ENCODE peak calls at places on chromosomes 13 and 19, in four cellular contexts. T is neural crest cell, R is tibial nerve, B is B cell. P is an unnamed sample.

GRCh38 chr13:29382021-29382420 is 213.5 kb downstream of the SLC7A1 start:
- DNase-seq in T (no peak), R (no peak), B (no peak), P (no peak)

GRCh38 chr19:8571006-8571411 is 6.2 kb downstream of the MYO1F start:
- DNase-seq in T (no peak), R (no peak), B (no peak), P (peak)

GRCh38 chr19:12936582-12936981 is 1.8 kb upstream of the CALR start:
- DNase-seq in T (no peak), R (no peak), B (no peak), P (no peak)

GRCh38 chr13:39417131-39417530 is 185.9 kb downstream of the LHFPL6 start:
- DNase-seq in T (peak), R (no peak), B (no peak), P (no peak)

GRCh38 chr19:3708207-3708931 is at the start of gene TJP3:
- DNase-seq in T (no peak), R (no peak), B (peak), P (no peak)

GRCh38 chr19:55550321-55550650 is 4.9 kb upstream of the SBK3 start:
- DNase-seq in T (no peak), R (no peak), B (no peak), P (no peak)

GRCh38 chr13:107883561-107884175 is 331.7 kb downstream of the LIG4 start:
- DNase-seq in T (no peak), R (no peak), B (no peak), P (no peak)

GRCh38 chr13:52916483-52916990 is 68.1 kb upstream of the PCDH8 start:
- DNase-seq in T (no peak), R (no peak), B (no peak), P (no peak)

GRCh38 chr13:113158946-113159345 is 498 bp downstream of the PROZ start:
- DNase-seq in T (no peak), R (no peak), B (no peak), P (no peak)

GRCh38 chr13:109297628-109298027 is 488.8 kb downstream of the IRS2 start:
- DNase-seq in T (no peak), R (no peak), B (no peak), P (no peak)

GRCh38 chr13:98510156-98510509 is 66.8 kb downstream of the STK24 start:
- DNase-seq in T (no peak), R (no peak), B (no peak), P (peak)

DNA sequence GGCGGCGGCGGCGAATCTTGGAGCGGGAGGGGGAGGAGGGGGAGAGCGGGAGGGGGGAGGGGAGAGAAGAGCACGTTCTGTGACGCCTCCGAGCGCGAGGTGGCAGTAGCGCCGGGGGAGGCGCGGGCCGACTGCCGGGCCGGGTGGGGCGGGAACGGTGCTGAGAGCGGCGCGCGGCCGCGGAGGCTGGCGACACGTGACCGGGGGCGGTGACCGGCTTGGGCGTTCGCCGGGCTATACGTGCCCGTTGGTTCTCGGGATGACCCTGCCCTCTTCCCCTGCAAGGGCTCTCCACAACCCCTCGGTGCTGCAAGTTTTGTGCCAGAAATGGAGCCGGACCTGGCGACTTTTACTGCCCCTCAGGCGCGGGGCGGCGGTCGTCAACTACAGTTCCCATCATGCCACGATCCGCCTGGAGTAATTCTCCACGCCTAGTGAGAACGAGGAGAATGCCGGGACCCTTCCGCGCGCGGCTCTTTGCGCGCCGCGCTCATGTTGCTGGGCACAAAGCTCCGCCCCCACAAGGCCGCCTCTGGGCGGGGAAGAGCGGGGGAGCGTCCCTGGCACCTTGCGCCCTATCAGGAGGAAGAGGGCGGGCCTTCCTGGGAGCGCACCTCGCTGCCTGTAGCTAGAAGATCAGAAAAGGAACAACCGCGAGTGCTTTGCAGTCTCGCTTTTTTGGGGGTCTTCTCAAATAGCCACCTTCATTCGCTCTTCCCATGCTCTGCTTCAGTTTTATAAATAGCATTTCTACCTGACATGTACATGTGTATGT is at the start of gene KPNA3:
- DNase-seq in T (peak), R (peak), B (peak), P (peak)
- TF ChIP-seq CTCF in T (no peak), R (peak), B (no peak), P (peak)

DNA sequence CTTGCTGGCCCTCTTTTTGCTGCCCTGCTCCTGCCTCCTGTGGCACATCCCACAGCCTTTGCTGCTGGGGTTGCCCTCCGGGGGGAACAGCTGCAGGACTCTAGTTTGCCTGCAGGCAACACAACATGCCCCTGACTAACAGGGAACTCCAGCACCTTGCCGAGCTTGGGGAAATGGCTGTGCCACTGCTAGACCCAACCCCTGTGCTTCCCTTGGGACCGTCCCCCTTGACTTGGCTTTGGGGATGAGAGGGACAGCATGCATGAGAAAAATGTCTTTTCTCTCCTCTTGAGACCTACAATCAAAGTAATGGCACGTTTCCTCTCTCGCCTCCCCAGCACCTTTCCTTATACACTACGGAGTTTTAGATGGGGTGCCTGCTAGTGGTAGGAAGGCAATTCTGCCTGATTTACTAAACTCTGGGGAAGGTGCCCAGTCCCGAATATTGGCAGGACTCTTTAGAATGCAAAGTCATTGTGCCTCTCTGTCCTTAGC is 12.4 kb upstream of the VWA8 start:
- DNase-seq in T (no peak), R (no peak), B (no peak), P (no peak)
- TF ChIP-seq CTCF in T (no peak), R (no peak), B (no peak), P (no peak)

DNA sequence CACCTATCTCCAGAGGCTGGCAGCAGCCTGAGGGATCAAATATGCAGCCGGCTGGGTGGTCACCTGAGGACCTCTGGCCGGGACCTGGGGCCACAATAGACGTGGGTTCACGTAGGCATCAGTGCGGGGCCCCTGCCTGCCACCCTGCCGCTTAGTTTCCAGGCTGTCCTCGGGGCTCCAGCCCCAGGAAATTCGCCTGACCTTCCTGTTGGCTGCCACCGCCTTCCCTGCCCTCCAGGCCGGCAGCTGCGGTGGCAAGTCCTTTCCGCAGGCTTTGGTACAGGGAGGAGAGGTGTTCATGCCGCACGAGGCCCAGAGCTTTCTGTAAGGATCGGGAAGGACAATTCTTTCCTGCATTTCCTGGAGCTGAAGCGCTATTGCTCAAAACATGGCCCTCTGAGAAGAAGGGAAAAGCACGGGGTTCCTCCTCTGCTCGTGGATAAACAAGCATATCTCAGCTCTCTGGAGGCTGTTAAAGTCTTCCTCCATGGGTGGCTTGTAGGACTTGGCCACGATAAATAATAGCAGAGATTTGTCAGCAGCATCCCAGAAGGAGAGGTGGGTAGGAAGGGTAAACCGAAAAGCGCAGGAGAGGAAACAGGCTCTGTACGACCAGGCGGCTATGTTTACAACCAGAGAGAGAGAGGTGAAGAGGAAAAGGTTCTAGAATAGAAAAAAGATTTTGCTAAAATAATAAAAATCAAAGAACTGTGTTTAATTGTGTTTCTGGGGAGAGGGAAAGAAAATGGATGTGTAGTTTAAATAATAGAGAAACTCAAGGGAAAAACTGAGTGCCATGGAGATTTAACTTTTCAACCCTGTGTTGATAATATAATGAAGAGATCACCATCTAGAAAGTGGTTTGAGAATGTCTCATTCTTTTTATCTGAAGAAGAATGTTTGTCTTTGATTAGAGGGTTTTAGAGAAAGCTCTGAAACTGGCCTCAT is 4.9 kb downstream of the COL4A2 start:
- DNase-seq in T (no peak), R (no peak), B (no peak), P (no peak)
- TF ChIP-seq CTCF in T (no peak), R (no peak), B (no peak), P (no peak)

GRCh38 chr19:58572818-58573657 is at the start of gene MZF1:
- DNase-seq in T (peak), R (peak), B (peak), P (peak)
- TF ChIP-seq CTCF in T (peak), R (no peak), B (no peak), P (peak)

P was measured in GM12865.